ENCODE peak calls at places on chromosomes 2 and 18, in nine cellular contexts. K is CD8-positive, alpha-beta memory T cell; H is small intestine; A is Calu3; E is central memory CD4-positive, alpha-beta T cell; Q is NCI-H2029; T is HTR-8/SVneo; W is HT-29; S is SJSA1. Z is an unnamed sample.

GRCh38 chr2:32357545-32358482 is 991 bp downstream of the BIRC6 start:
- DNase-seq in S (peak), A (peak), Q (no peak), T (no peak), K (peak), H (peak), W (peak), E (peak), Z (peak)

GRCh38 chr18:2961828-2962227 is 51.1 kb downstream of the LPIN2 start:
- DNase-seq in W (no peak), K (peak), T (no peak), Q (no peak), H (no peak), S (no peak), A (no peak), E (no peak), Z (no peak)

GRCh38 chr18:55790296-55790695 is 202.3 kb upstream of the TCF4 start:
- DNase-seq in S (peak), W (no peak), H (no peak), E (no peak), A (no peak), K (no peak), T (no peak), Q (no peak), Z (no peak)

GRCh38 chr18:9653390-9653789 is 39.0 kb upstream of the PPP4R1 start:
- DNase-seq in W (no peak), T (no peak), E (no peak), S (no peak), A (peak), H (peak), Q (no peak), K (no peak), Z (peak)

GRCh38 chr2:215754546-215754945 is 258.8 kb downstream of the MREG start:
- DNase-seq in Q (no peak), E (no peak), S (no peak), H (no peak), T (no peak), K (no peak), W (no peak), A (no peak), Z (no peak)

GRCh38 chr2:230130668-230131364 is 62.1 kb upstream of the SLC16A14 start:
- DNase-seq in K (no peak), W (peak), S (no peak), H (no peak), A (peak), Q (peak), T (peak), E (no peak), Z (peak)

GRCh38 chr2:48601349-48601748 is 16.3 kb upstream of the GTF2A1L start:
- DNase-seq in K (no peak), Q (no peak), T (no peak), A (peak), S (no peak), H (peak), W (peak), E (no peak), Z (no peak)

GRCh38 chr2:225004531-225004930 is 37.7 kb downstream of the DOCK10 start:
- DNase-seq in E (no peak), T (no peak), K (no peak), H (no peak), Q (no peak), S (no peak), A (no peak), W (no peak), Z (no peak)

GRCh38 chr2:173441222-173441621 is 86.5 kb downstream of the CDCA7 start:
- DNase-seq in W (no peak), H (no peak), E (no peak), S (no peak), Q (no peak), T (no peak), A (no peak), K (no peak), Z (no peak)

GRCh38 chr18:28112056-28112470 is 64.9 kb downstream of the CDH2 start:
- DNase-seq in W (no peak), K (no peak), Q (no peak), A (no peak), T (no peak), E (no peak), S (peak), H (no peak), Z (no peak)

GRCh38 chr2:160209457-160209856 is 9.4 kb upstream of the ITGB6 start:
- DNase-seq in E (no peak), H (no peak), T (no peak), A (no peak), S (peak), Q (no peak), K (no peak), W (no peak), Z (no peak)

GRCh38 chr2:235268535-235268934 is 225.3 kb upstream of the AGAP1 start:
- DNase-seq in S (no peak), T (peak), Q (no peak), A (no peak), H (no peak), K (no peak), W (no peak), E (no peak), Z (no peak)

GRCh38 chr2:189829092-189829843 is 45.0 kb downstream of the PMS1 start:
- DNase-seq in K (no peak), E (no peak), A (no peak), Q (no peak), W (no peak), H (no peak), S (no peak), T (no peak), Z (no peak)

GRCh38 chr2:44767691-44768090 is 173.8 kb upstream of the SIX3 start:
- DNase-seq in A (no peak), E (no peak), W (no peak), T (no peak), Q (no peak), K (no peak), S (no peak), H (no peak), Z (no peak)

GRCh38 chr2:117835990-117836760 is 21.7 kb downstream of the DDX18 start:
- DNase-seq in S (peak), K (peak), W (no peak), T (peak), H (peak), Q (no peak), A (peak), E (peak), Z (peak)

GRCh38 chr2:85737481-85737880 is 16.3 kb upstream of the ATOH8 start:
- DNase-seq in H (no peak), A (no peak), Q (no peak), T (no peak), K (no peak), E (no peak), W (peak), S (peak), Z (peak)

GRCh38 chr18:48022021-48022420 is 91.6 kb upstream of the SMAD2 start:
- DNase-seq in E (no peak), A (no peak), H (no peak), Q (no peak), W (no peak), K (no peak), S (no peak), T (no peak), Z (no peak)

GRCh38 chr2:197141669-197142068 is 168.9 kb downstream of the ANKRD44 start:
- DNase-seq in H (no peak), T (no peak), K (no peak), Q (peak), S (no peak), E (no peak), A (no peak), W (no peak), Z (no peak)

GRCh38 chr2:152468832-152469692 is 134.1 kb downstream of the FMNL2 start:
- DNase-seq in W (no peak), A (no peak), H (peak), Q (peak), E (no peak), T (no peak), S (no peak), K (no peak), Z (no peak)

GRCh38 chr18:43692291-43692690 is 415.0 kb upstream of the SYT4 start:
- DNase-seq in E (no peak), A (no peak), K (no peak), T (no peak), S (no peak), W (no peak), Q (no peak), H (no peak), Z (no peak)

GRCh38 chr2:233799716-233800115 is 21.6 kb downstream of the MROH2A start:
- DNase-seq in A (no peak), E (no peak), K (no peak), T (no peak), W (no peak), Q (no peak), S (no peak), H (no peak), Z (no peak)

GRCh38 chr2:8279506-8279905 is 402.4 kb upstream of the ID2 start:
- DNase-seq in W (no peak), A (no peak), K (no peak), E (no peak), Q (no peak), S (no peak), T (no peak), H (no peak), Z (no peak)

GRCh38 chr18:43061816-43062215 is 53.7 kb downstream of the RIT2 start:
- DNase-seq in E (no peak), H (no peak), W (no peak), K (no peak), A (no peak), T (no peak), S (no peak), Q (no peak), Z (no peak)

GRCh38 chr18:63236990-63237389 is 82.6 kb downstream of the BCL2 start:
- DNase-seq in T (no peak), H (no peak), E (no peak), K (no peak), S (no peak), A (no peak), W (no peak), Q (no peak), Z (peak)

GRCh38 chr2:135650721-135651120 is 90.9 kb upstream of the UBXN4 start:
- DNase-seq in K (no peak), Q (no peak), W (no peak), E (no peak), T (peak), A (no peak), S (no peak), H (no peak), Z (no peak)

GRCh38 chr2:74524005-74524404 is 2.0 kb downstream of the DQX1 start:
- DNase-seq in A (no peak), T (no peak), Q (no peak), H (no peak), K (no peak), S (no peak), W (no peak), E (no peak), Z (no peak)

GRCh38 chr2:138209009-138209408 is 244.7 kb downstream of the HNMT start:
- DNase-seq in T (peak), A (no peak), W (no peak), S (no peak), E (no peak), H (no peak), Q (no peak), K (no peak), Z (no peak)

GRCh38 chr2:28095622-28096021 is 205.1 kb downstream of the BABAM2 start:
- DNase-seq in E (no peak), Q (no peak), H (no peak), T (no peak), W (no peak), K (no peak), A (no peak), S (no peak), Z (no peak)

GRCh38 chr18:8215741-8216140 is 393.5 kb upstream of the RAB12 start:
- DNase-seq in Q (no peak), S (no peak), W (no peak), T (no peak), H (no peak), E (no peak), A (no peak), K (no peak), Z (no peak)

GRCh38 chr2:223469270-223470057 is 132.7 kb downstream of the SCG2 start:
- DNase-seq in S (no peak), E (no peak), Q (no peak), H (no peak), K (no peak), T (peak), W (no peak), A (no peak), Z (peak)

GRCh38 chr2:216446343-216446742 is 34.1 kb downstream of the SMARCAL1 start:
- DNase-seq in H (no peak), E (no peak), K (no peak), T (no peak), S (no peak), A (no peak), W (no peak), Q (no peak), Z (no peak)